ENCODE peak calls at places on chromosome 11, in four cellular contexts. S is HepG2, U is HCT116, F is H1. Y is an unnamed sample.

GRCh38 chr11:131980878-131981668 is 610.7 kb downstream of the NTM start:
- DNase-seq in S (no peak), U (no peak), F (no peak), Y (no peak)

GRCh38 chr11:62555464-62556092 is 9.0 kb upstream of the AHNAK start:
- DNase-seq in U (no peak), F (no peak), S (no peak), Y (no peak)

GRCh38 chr11:119671561-119672015 is 57.4 kb downstream of the NECTIN1 start:
- DNase-seq in S (no peak), F (no peak), U (no peak), Y (no peak)

GRCh38 chr11:77019976-77020591 is 14.1 kb upstream of the B3GNT6 start:
- DNase-seq in F (no peak), U (peak; percentile 68), S (peak; percentile 38), Y (no peak)

GRCh38 chr11:40797981-40798380 is 661.5 kb downstream of the LRRC4C start:
- DNase-seq in U (no peak), F (no peak), S (no peak), Y (no peak)

GRCh38 chr11:69000831-69001245 is 12.2 kb downstream of the MRGPRF start:
- DNase-seq in S (peak; percentile 57), U (peak; percentile 27), F (no peak), Y (no peak)

GRCh38 chr11:71489311-71490043 is 36.5 kb downstream of the NADSYN1 start:
- DNase-seq in F (peak; percentile 33), U (no peak), S (no peak), Y (no peak)

GRCh38 chr11:67463680-67464410 is 5.2 kb downstream of the TMEM134 start:
- DNase-seq in U (peak; percentile 73), F (no peak), S (peak; percentile 52), Y (no peak)

GRCh38 chr11:106999203-106999602 is 19.1 kb downstream of the GUCY1A2 start:
- DNase-seq in S (no peak), F (no peak), U (no peak), Y (no peak)

GRCh38 chr11:117026593-117027330 is 71.5 kb downstream of the SIK3 start:
- DNase-seq in U (peak; percentile 19), S (no peak), F (no peak), Y (no peak)

GRCh38 chr11:130518164-130518563 is 69.7 kb downstream of the ADAMTS15 start:
- DNase-seq in F (no peak), S (no peak), U (no peak), Y (no peak)

GRCh38 chr11:11148104-11148509 is 204.9 kb downstream of the CSNK2A3 start:
- DNase-seq in S (no peak), U (no peak), F (peak; percentile 60), Y (peak; percentile 85)

GRCh38 chr11:102306817-102307814 is 10.2 kb upstream of the BIRC3 start:
- DNase-seq in F (no peak), S (no peak), U (no peak), Y (no peak)

GRCh38 chr11:17936790-17937189 is 76.1 kb downstream of the SERGEF start:
- DNase-seq in F (no peak), S (no peak), U (no peak), Y (no peak)

GRCh38 chr11:73323464-73323863 is 15.4 kb downstream of the ARHGEF17 start:
- DNase-seq in U (no peak), S (peak; percentile 41), F (peak; percentile 80), Y (peak; percentile 70)

GRCh38 chr11:32671051-32671450 is 87.4 kb downstream of the EIF3M start:
- DNase-seq in S (no peak), U (no peak), F (no peak), Y (no peak)

GRCh38 chr11:35323076-35323868 is 96.1 kb downstream of the SLC1A2 start:
- DNase-seq in F (no peak), S (no peak), U (no peak), Y (no peak)

GRCh38 chr11:9759519-9760179 is 95.8 kb downstream of the SWAP70 start:
- DNase-seq in S (peak; percentile 52), U (peak; percentile 96), F (no peak), Y (no peak)

GRCh38 chr11:57316017-57316416 is 8.7 kb downstream of the TNKS1BP1 start:
- DNase-seq in S (no peak), U (no peak), F (no peak), Y (no peak)

GRCh38 chr11:97732011-97732632 is 1288.6 kb upstream of the CNTN5 start:
- DNase-seq in U (no peak), S (peak; percentile 92), F (no peak), Y (no peak)

GRCh38 chr11:91749231-91749630 is 475.4 kb upstream of the FAT3 start:
- DNase-seq in U (no peak), S (no peak), F (no peak), Y (no peak)

GRCh38 chr11:130049260-130049659 is 20.4 kb upstream of the APLP2 start:
- DNase-seq in S (no peak), F (no peak), U (no peak), Y (no peak)

GRCh38 chr11:63490551-63491239 is at the start of gene PLAAT5:
- DNase-seq in F (peak; percentile 73), S (no peak), U (no peak), Y (no peak)

GRCh38 chr11:4891996-4892640 is 10.4 kb downstream of the OR51T1 start:
- DNase-seq in U (no peak), S (no peak), F (no peak), Y (no peak)

GRCh38 chr11:103295704-103296103 is 186.5 kb downstream of the DYNC2H1 start:
- DNase-seq in F (no peak), S (no peak), U (peak; percentile 32), Y (no peak)

DNA sequence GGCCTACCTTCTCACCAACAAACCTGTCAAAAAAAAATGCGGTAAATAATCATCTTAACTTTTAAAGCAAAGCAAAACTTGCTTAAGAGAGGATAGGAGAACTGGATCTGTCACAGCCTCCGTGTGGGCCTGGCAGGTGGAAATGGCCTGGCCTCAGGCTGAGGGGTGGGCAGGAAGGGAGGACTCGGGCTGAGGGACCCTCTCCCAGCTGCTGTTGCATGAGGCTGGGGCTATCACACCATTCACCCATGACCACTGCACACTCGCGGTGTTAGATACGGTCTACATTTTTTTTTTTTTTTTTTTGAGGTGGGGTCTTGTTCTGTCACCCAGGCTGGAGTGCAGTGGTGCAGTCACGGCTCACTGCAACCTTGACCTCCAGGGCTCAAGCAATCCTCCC is 24.5 kb downstream of the ARHGAP1 start:
- DNase-seq in F (no peak), U (no peak), S (no peak), Y (no peak)
- H3K4me1 ChIP-seq in F (peaks cover 9% of the 10 kb centered on the region), U (peaks cover 4% of the 10 kb centered on the region), S (peaks cover 27% of the 10 kb centered on the region), Y (peaks cover 36% of the 10 kb centered on the region)

GRCh38 chr11:122100222-122101080 is 15.6 kb downstream of the BLID start:
- DNase-seq in S (no peak), U (no peak), F (peak; percentile 55), Y (no peak)
- TF ChIP-seq YY1 in S (no peak), U (no peak), F (no peak), Y (no peak)

GRCh38 chr11:133950874-133951483 is 5.8 kb downstream of the IGSF9B start:
- DNase-seq in F (peak; percentile 67), U (no peak), S (no peak), Y (no peak)
- H3K4me1 ChIP-seq in F (peaks cover 59% of the 10 kb centered on the region), U (peaks cover 28% of the 10 kb centered on the region), S (no peaks in the 10 kb centered on the region), Y (peaks cover 35% of the 10 kb centered on the region)

GRCh38 chr11:124202951-124203350 is 19.8 kb downstream of the OR10D3 start:
- DNase-seq in S (no peak), U (no peak), F (no peak), Y (no peak)
- TF ChIP-seq YY1 in S (no peak), U (no peak), F (no peak), Y (no peak)

Y was measured in NT2/D1.